ENCODE peak calls at places on chromosome 15, in ten cellular contexts. G is M059J; T is GM04503; J is Ammon's horn; N is HS-5; I is CD8-positive, alpha-beta T cell; C is anterior cingulate cortex; V is body of pancreas; M is pancreas; K is occipital lobe. Y is an unnamed sample.

GRCh38 chr15:86034904-86035303 is 44.8 kb upstream of the AGBL1 start:
- DNase-seq in G (no peak), M (no peak), N (no peak), I (no peak), J (no peak), T (no peak), C (no peak), V (no peak), K (no peak), Y (no peak)

GRCh38 chr15:91853501-91853967 is at the start of gene SLCO3A1:
- DNase-seq in J (peak), K (peak), C (no peak), I (peak), G (peak), T (no peak), N (no peak), M (peak), V (peak), Y (no peak)

GRCh38 chr15:63155486-63155885 is 1.8 kb downstream of the RPS27L start:
- DNase-seq in K (no peak), N (no peak), I (no peak), J (no peak), C (no peak), T (no peak), V (no peak), G (no peak), M (no peak), Y (no peak)

GRCh38 chr15:85955501-85956391 is 123.9 kb upstream of the AGBL1 start:
- DNase-seq in V (no peak), J (no peak), N (no peak), M (no peak), T (no peak), C (no peak), I (no peak), K (no peak), G (peak), Y (no peak)

GRCh38 chr15:82850242-82850591 is 40.8 kb downstream of the WHAMM start:
- DNase-seq in N (no peak), G (peak), I (no peak), V (peak), T (no peak), C (no peak), K (no peak), M (no peak), J (peak), Y (no peak)

GRCh38 chr15:99732268-99732641 is 982 bp downstream of the LYSMD4 start:
- DNase-seq in I (no peak), G (peak), K (no peak), V (peak), M (no peak), N (no peak), J (no peak), C (no peak), T (no peak), Y (no peak)

GRCh38 chr15:67781907-67782559 is 43.3 kb upstream of the SKOR1 start:
- DNase-seq in M (no peak), T (no peak), K (no peak), C (no peak), I (no peak), V (no peak), J (no peak), G (no peak), N (no peak), Y (no peak)

GRCh38 chr15:52050416-52050815 is 31.4 kb downstream of the MAPK6 start:
- DNase-seq in T (peak), I (no peak), V (no peak), M (no peak), N (peak), K (no peak), J (no peak), G (peak), C (no peak), Y (peak)

GRCh38 chr15:74318376-74319137 is 48.9 kb downstream of the CYP11A1 start:
- DNase-seq in K (no peak), N (no peak), C (no peak), J (no peak), I (no peak), G (peak), M (no peak), T (no peak), V (peak), Y (no peak)

GRCh38 chr15:73755481-73755880 is 2.3 kb upstream of the INSYN1 start:
- DNase-seq in C (no peak), K (no peak), J (no peak), M (no peak), G (peak), I (no peak), N (no peak), T (no peak), V (no peak), Y (no peak)

GRCh38 chr15:47705601-47706000 is 11.7 kb upstream of the SEMA6D start:
- DNase-seq in K (no peak), N (no peak), J (no peak), V (peak), G (no peak), C (no peak), I (no peak), M (no peak), T (no peak), Y (no peak)

GRCh38 chr15:61195116-61196002 is 33.7 kb downstream of the RORA start:
- DNase-seq in J (no peak), V (peak), M (no peak), C (no peak), K (no peak), N (peak), T (no peak), I (no peak), G (peak), Y (no peak)

GRCh38 chr15:58043192-58043903 is 22.2 kb downstream of the ALDH1A2 start:
- DNase-seq in M (peak), K (no peak), C (no peak), J (peak), G (peak), V (peak), T (no peak), N (no peak), I (peak), Y (no peak)

GRCh38 chr15:49620174-49620573 is 444 bp downstream of the FAM227B start:
- DNase-seq in C (no peak), T (no peak), G (peak), I (no peak), J (peak), N (no peak), K (no peak), V (peak), M (no peak), Y (no peak)

GRCh38 chr15:48899793-48900192 is 21.9 kb downstream of the EID1 start:
- DNase-seq in K (no peak), C (no peak), G (no peak), N (no peak), J (no peak), M (no peak), I (no peak), V (no peak), T (no peak), Y (no peak)

GRCh38 chr15:81813215-81813614 is 232.6 kb downstream of the MEX3B start:
- DNase-seq in V (no peak), I (no peak), N (no peak), G (peak), C (no peak), T (no peak), J (no peak), K (no peak), M (no peak), Y (no peak)

GRCh38 chr15:42456971-42457370 is 34.0 kb downstream of the ZNF106 start:
- DNase-seq in K (no peak), N (no peak), T (no peak), G (no peak), M (no peak), V (no peak), I (no peak), J (no peak), C (no peak), Y (no peak)

GRCh38 chr15:83061680-83062079 is 5.4 kb downstream of the BTBD1 start:
- DNase-seq in T (peak), I (no peak), M (no peak), C (no peak), J (no peak), V (no peak), K (no peak), N (no peak), G (peak), Y (peak)

GRCh38 chr15:68277131-68277604 is 377 bp upstream of the FEM1B start:
- DNase-seq in V (peak), I (no peak), T (no peak), M (no peak), C (peak), N (no peak), J (peak), G (peak), K (peak), Y (no peak)

GRCh38 chr15:43514241-43515057 is 3.0 kb upstream of the MAP1A start:
- DNase-seq in I (no peak), V (peak), M (no peak), J (peak), T (no peak), K (peak), G (peak), N (no peak), C (no peak), Y (no peak)

GRCh38 chr15:92079047-92079446 is 225.5 kb downstream of the SLCO3A1 start:
- DNase-seq in I (no peak), N (no peak), G (no peak), K (no peak), C (no peak), T (no peak), V (no peak), J (no peak), M (no peak), Y (no peak)

GRCh38 chr15:57785959-57786358 is 79.4 kb downstream of the POLR2M start:
- DNase-seq in N (no peak), I (no peak), T (no peak), K (no peak), V (no peak), C (no peak), G (no peak), M (no peak), J (no peak), Y (no peak)

GRCh38 chr15:40470423-40471104 is at the start of gene CHST14:
- DNase-seq in T (no peak), V (peak), J (peak), G (peak), K (no peak), I (peak), N (no peak), M (peak), C (peak), Y (no peak)